ENCODE peak calls at places on chromosomes 4 and X, in seven cellular contexts. One of them, this sample, is unnamed.

GRCh38 chr4:94577136-94577535 is 125.4 kb downstream of the PDLIM5 start:
- DNase-seq in ascending aorta: no peak
- DNase-seq in Karpas-422: peak; percentile 64
- DNase-seq in gastrocnemius medialis: no peak
- DNase-seq in aorta: no peak
- DNase-seq in HCT116: no peak
- DNase-seq in testis: peak; percentile 53
- DNase-seq in this sample: no peak

GRCh38 chr4:183636923-183637322 is 22.1 kb downstream of the RWDD4 start:
- DNase-seq in ascending aorta: peak; percentile 80
- DNase-seq in Karpas-422: no peak
- DNase-seq in gastrocnemius medialis: no peak
- DNase-seq in aorta: no peak
- DNase-seq in HCT116: no peak
- DNase-seq in testis: peak; percentile 14
- DNase-seq in this sample: no peak

GRCh38 chr4:142408003-142408441 is 438.1 kb downstream of the INPP4B start:
- DNase-seq in ascending aorta: no peak
- DNase-seq in Karpas-422: no peak
- DNase-seq in gastrocnemius medialis: no peak
- DNase-seq in aorta: no peak
- DNase-seq in HCT116: no peak
- DNase-seq in testis: no peak
- DNase-seq in this sample: no peak

GRCh38 chr4:9859774-9860173 is 78.3 kb downstream of the DRD5 start:
- DNase-seq in ascending aorta: no peak
- DNase-seq in Karpas-422: no peak
- DNase-seq in gastrocnemius medialis: no peak
- DNase-seq in aorta: no peak
- DNase-seq in HCT116: no peak
- DNase-seq in testis: no peak
- DNase-seq in this sample: no peak

GRCh38 chr4:73573794-73574528 is 46.3 kb downstream of the RASSF6 start:
- DNase-seq in ascending aorta: peak; percentile 64
- DNase-seq in Karpas-422: peak; percentile 94
- DNase-seq in gastrocnemius medialis: no peak
- DNase-seq in aorta: peak; percentile 45
- DNase-seq in HCT116: peak; percentile 54
- DNase-seq in testis: peak; percentile 75
- DNase-seq in this sample: peak; percentile 37

GRCh38 chrX:53253293-53254020 is 27.9 kb downstream of the IQSEC2 start:
- DNase-seq in ascending aorta: no peak
- DNase-seq in Karpas-422: no peak
- DNase-seq in gastrocnemius medialis: no peak
- DNase-seq in aorta: peak; percentile 2
- DNase-seq in HCT116: no peak
- DNase-seq in testis: no peak
- DNase-seq in this sample: no peak

GRCh38 chr4:32499176-32499575 is 1779.0 kb downstream of the PCDH7 start:
- DNase-seq in ascending aorta: no peak
- DNase-seq in Karpas-422: no peak
- DNase-seq in gastrocnemius medialis: no peak
- DNase-seq in aorta: no peak
- DNase-seq in HCT116: no peak
- DNase-seq in testis: no peak
- DNase-seq in this sample: no peak

GRCh38 chr4:102042843-102043802 is 252.6 kb downstream of the BANK1 start:
- DNase-seq in ascending aorta: no peak
- DNase-seq in Karpas-422: no peak
- DNase-seq in gastrocnemius medialis: no peak
- DNase-seq in aorta: no peak
- DNase-seq in HCT116: no peak
- DNase-seq in testis: no peak
- DNase-seq in this sample: no peak

GRCh38 chrX:56530011-56530410 is 33.4 kb upstream of the UBQLN2 start:
- DNase-seq in ascending aorta: no peak
- DNase-seq in Karpas-422: no peak
- DNase-seq in gastrocnemius medialis: no peak
- DNase-seq in aorta: no peak
- DNase-seq in HCT116: no peak
- DNase-seq in testis: no peak
- DNase-seq in this sample: no peak

GRCh38 chr4:36026348-36026747 is 218.0 kb downstream of the ARAP2 start:
- DNase-seq in ascending aorta: no peak
- DNase-seq in Karpas-422: no peak
- DNase-seq in gastrocnemius medialis: no peak
- DNase-seq in aorta: no peak
- DNase-seq in HCT116: no peak
- DNase-seq in testis: no peak
- DNase-seq in this sample: no peak

GRCh38 chr4:7377223-7377865 is 57.4 kb downstream of the PSAPL1 start:
- DNase-seq in ascending aorta: no peak
- DNase-seq in Karpas-422: no peak
- DNase-seq in gastrocnemius medialis: no peak
- DNase-seq in aorta: peak; percentile 17
- DNase-seq in HCT116: no peak
- DNase-seq in testis: no peak
- DNase-seq in this sample: no peak

GRCh38 chrX:104659037-104659744 is 93.2 kb downstream of the IL1RAPL2 start:
- DNase-seq in ascending aorta: no peak
- DNase-seq in Karpas-422: no peak
- DNase-seq in gastrocnemius medialis: no peak
- DNase-seq in aorta: no peak
- DNase-seq in HCT116: no peak
- DNase-seq in testis: peak; percentile 67
- DNase-seq in this sample: peak; percentile 50

GRCh38 chr4:76003015-76003414 is 4.3 kb downstream of the CXCL9 start:
- DNase-seq in ascending aorta: no peak
- DNase-seq in Karpas-422: no peak
- DNase-seq in gastrocnemius medialis: peak; percentile 13
- DNase-seq in aorta: no peak
- DNase-seq in HCT116: no peak
- DNase-seq in testis: no peak
- DNase-seq in this sample: no peak

GRCh38 chrX:120260369-120260768 is 9.8 kb downstream of the ZBTB33 start:
- DNase-seq in ascending aorta: no peak
- DNase-seq in Karpas-422: no peak
- DNase-seq in gastrocnemius medialis: no peak
- DNase-seq in aorta: no peak
- DNase-seq in HCT116: no peak
- DNase-seq in testis: no peak
- DNase-seq in this sample: no peak

GRCh38 chr4:87803421-87803820 is 4.1 kb downstream of the IBSP start:
- DNase-seq in ascending aorta: no peak
- DNase-seq in Karpas-422: no peak
- DNase-seq in gastrocnemius medialis: no peak
- DNase-seq in aorta: no peak
- DNase-seq in HCT116: no peak
- DNase-seq in testis: no peak
- DNase-seq in this sample: no peak

GRCh38 chr4:52780206-52780605 is 29.0 kb upstream of the ERVMER34-1 start:
- DNase-seq in ascending aorta: no peak
- DNase-seq in Karpas-422: no peak
- DNase-seq in gastrocnemius medialis: no peak
- DNase-seq in aorta: no peak
- DNase-seq in HCT116: no peak
- DNase-seq in testis: no peak
- DNase-seq in this sample: no peak

GRCh38 chrX:24838624-24839023 is 144.9 kb downstream of the POLA1 start:
- DNase-seq in ascending aorta: no peak
- DNase-seq in Karpas-422: peak; percentile 78
- DNase-seq in gastrocnemius medialis: no peak
- DNase-seq in aorta: no peak
- DNase-seq in HCT116: no peak
- DNase-seq in testis: peak; percentile 26
- DNase-seq in this sample: no peak

GRCh38 chrX:109352121-109352556 is 129.7 kb downstream of the GUCY2F start:
- DNase-seq in ascending aorta: no peak
- DNase-seq in Karpas-422: no peak
- DNase-seq in gastrocnemius medialis: no peak
- DNase-seq in aorta: no peak
- DNase-seq in HCT116: no peak
- DNase-seq in testis: peak; percentile 14
- DNase-seq in this sample: peak; percentile 58

GRCh38 chr4:123399638-123400358 is 3.2 kb downstream of the SPRY1 start:
- DNase-seq in ascending aorta: no peak
- DNase-seq in Karpas-422: no peak
- DNase-seq in gastrocnemius medialis: no peak
- DNase-seq in aorta: no peak
- DNase-seq in HCT116: no peak
- DNase-seq in testis: peak; percentile 34
- DNase-seq in this sample: no peak

GRCh38 chr4:31020363-31020762 is 300.2 kb downstream of the PCDH7 start:
- DNase-seq in ascending aorta: no peak
- DNase-seq in Karpas-422: no peak
- DNase-seq in gastrocnemius medialis: no peak
- DNase-seq in aorta: no peak
- DNase-seq in HCT116: no peak
- DNase-seq in testis: no peak
- DNase-seq in this sample: no peak

GRCh38 chr4:182917182-182918043 is at the start of gene DCTD:
- DNase-seq in ascending aorta: peak; percentile 88
- DNase-seq in Karpas-422: peak; percentile 82
- DNase-seq in gastrocnemius medialis: peak; percentile 52
- DNase-seq in aorta: peak; percentile 93
- DNase-seq in HCT116: no peak
- DNase-seq in testis: peak; percentile 82
- DNase-seq in this sample: peak; percentile 85

GRCh38 chrX:13050151-13050550 is 5.7 kb upstream of the FAM9C start:
- DNase-seq in ascending aorta: no peak
- DNase-seq in Karpas-422: no peak
- DNase-seq in gastrocnemius medialis: no peak
- DNase-seq in aorta: no peak
- DNase-seq in HCT116: no peak
- DNase-seq in testis: no peak
- DNase-seq in this sample: no peak

GRCh38 chrX:21781525-21781924 is 23.6 kb upstream of the SMPX start:
- DNase-seq in ascending aorta: no peak
- DNase-seq in Karpas-422: no peak
- DNase-seq in gastrocnemius medialis: no peak
- DNase-seq in aorta: no peak
- DNase-seq in HCT116: no peak
- DNase-seq in testis: no peak
- DNase-seq in this sample: no peak

GRCh38 chr4:76525751-76526150 is 90.7 kb downstream of the SHROOM3 start:
- DNase-seq in ascending aorta: no peak
- DNase-seq in Karpas-422: no peak
- DNase-seq in gastrocnemius medialis: no peak
- DNase-seq in aorta: no peak
- DNase-seq in HCT116: no peak
- DNase-seq in testis: no peak
- DNase-seq in this sample: no peak

GRCh38 chr4:36921474-36922220 is 322.9 kb upstream of the NWD2 start:
- DNase-seq in ascending aorta: no peak
- DNase-seq in Karpas-422: no peak
- DNase-seq in gastrocnemius medialis: no peak
- DNase-seq in aorta: no peak
- DNase-seq in HCT116: no peak
- DNase-seq in testis: no peak
- DNase-seq in this sample: no peak

GRCh38 chr4:183348136-183348535 is 25.9 kb upstream of the CLDN24 start:
- DNase-seq in ascending aorta: no peak
- DNase-seq in Karpas-422: no peak
- DNase-seq in gastrocnemius medialis: no peak
- DNase-seq in aorta: no peak
- DNase-seq in HCT116: no peak
- DNase-seq in testis: no peak
- DNase-seq in this sample: no peak

GRCh38 chr4:113871080-113871479 is 108.4 kb downstream of the ARSJ start:
- DNase-seq in ascending aorta: no peak
- DNase-seq in Karpas-422: no peak
- DNase-seq in gastrocnemius medialis: no peak
- DNase-seq in aorta: no peak
- DNase-seq in HCT116: no peak
- DNase-seq in testis: no peak
- DNase-seq in this sample: no peak

GRCh38 chrX:113594504-113594903 is 753.9 kb upstream of the AMOT start:
- DNase-seq in ascending aorta: no peak
- DNase-seq in Karpas-422: no peak
- DNase-seq in gastrocnemius medialis: no peak
- DNase-seq in aorta: no peak
- DNase-seq in HCT116: no peak
- DNase-seq in testis: no peak
- DNase-seq in this sample: no peak

GRCh38 chrX:39268207-39268606 is 466.9 kb downstream of the MID1IP1 start:
- DNase-seq in ascending aorta: no peak
- DNase-seq in Karpas-422: no peak
- DNase-seq in gastrocnemius medialis: no peak
- DNase-seq in aorta: no peak
- DNase-seq in HCT116: no peak
- DNase-seq in testis: no peak
- DNase-seq in this sample: no peak

DNA sequence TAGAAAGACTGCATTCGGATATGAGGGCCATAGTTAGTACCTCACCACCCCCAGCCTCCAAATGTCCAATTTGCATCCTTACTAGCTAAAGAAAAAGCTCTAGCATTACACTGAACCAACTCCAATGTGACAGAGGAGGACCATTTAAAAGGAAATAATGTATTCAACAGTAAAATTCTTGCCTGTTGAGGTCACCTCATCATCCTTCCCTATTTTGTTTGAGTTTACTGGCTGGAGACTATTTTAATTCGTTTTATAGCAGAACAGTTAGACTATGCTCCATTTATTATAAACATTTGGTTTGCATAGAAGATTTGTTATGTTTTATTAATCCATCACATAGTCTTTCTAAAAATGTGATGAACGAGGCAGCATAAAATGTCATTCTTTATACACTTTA is 88.2 kb upstream of the PPARGC1A start:
- DNase-seq in ascending aorta: no peak
- DNase-seq in Karpas-422: no peak
- DNase-seq in gastrocnemius medialis: no peak
- DNase-seq in aorta: no peak
- DNase-seq in HCT116: no peak
- DNase-seq in testis: no peak
- DNase-seq in this sample: no peak
- H3K4me3 ChIP-seq in ascending aorta: no peak overlapping the region
- H3K4me3 ChIP-seq in Karpas-422: no peak overlapping the region
- H3K4me3 ChIP-seq in gastrocnemius medialis: no peak overlapping the region
- H3K4me3 ChIP-seq in aorta: no peak overlapping the region
- H3K4me3 ChIP-seq in HCT116: no peak overlapping the region
- H3K4me3 ChIP-seq in testis: no peak overlapping the region
- H3K4me3 ChIP-seq in this sample: no peak overlapping the region

GRCh38 chr4:115076691-115077090 is 36.7 kb downstream of the NDST4 start:
- DNase-seq in ascending aorta: no peak
- DNase-seq in Karpas-422: no peak
- DNase-seq in gastrocnemius medialis: no peak
- DNase-seq in aorta: no peak
- DNase-seq in HCT116: no peak
- DNase-seq in testis: no peak
- DNase-seq in this sample: no peak
- H3K27ac ChIP-seq in ascending aorta: no peak overlapping the region
- H3K27ac ChIP-seq in Karpas-422: no peak overlapping the region
- H3K27ac ChIP-seq in gastrocnemius medialis: no peak overlapping the region
- H3K27ac ChIP-seq in aorta: no peak overlapping the region
- H3K27ac ChIP-seq in HCT116: no peak overlapping the region
- H3K27ac ChIP-seq in testis: no peak overlapping the region
- H3K27ac ChIP-seq in this sample: no peak overlapping the region

GRCh38 chr4:1253831-1254230 is 4.9 kb upstream of the CTBP1 start:
- DNase-seq in ascending aorta: no peak
- DNase-seq in Karpas-422: no peak
- DNase-seq in gastrocnemius medialis: no peak
- DNase-seq in aorta: no peak
- DNase-seq in HCT116: no peak
- DNase-seq in testis: no peak
- DNase-seq in this sample: no peak
- H3K4me1 ChIP-seq in ascending aorta: peaks cover 8% of the 10 kb centered on the region
- H3K4me1 ChIP-seq in Karpas-422: peaks cover 8% of the 10 kb centered on the region
- H3K4me1 ChIP-seq in gastrocnemius medialis: peaks cover 15% of the 10 kb centered on the region
- H3K4me1 ChIP-seq in aorta: no peaks in the 10 kb centered on the region
- H3K4me1 ChIP-seq in HCT116: peaks cover 7% of the 10 kb centered on the region
- H3K4me1 ChIP-seq in testis: peaks cover 12% of the 10 kb centered on the region
- H3K4me1 ChIP-seq in this sample: no peaks in the 10 kb centered on the region

GRCh38 chr4:133146574-133147198 is 2.4 kb upstream of the PCDH10 start:
- DNase-seq in ascending aorta: peak; percentile 76
- DNase-seq in Karpas-422: no peak
- DNase-seq in gastrocnemius medialis: no peak
- DNase-seq in aorta: peak; percentile 82
- DNase-seq in HCT116: no peak
- DNase-seq in testis: peak; percentile 58
- DNase-seq in this sample: no peak
- H3K4me3 ChIP-seq in ascending aorta: peak overlapping the region; percentile 58
- H3K4me3 ChIP-seq in Karpas-422: no peak overlapping the region
- H3K4me3 ChIP-seq in gastrocnemius medialis: peak overlapping the region; percentile 13
- H3K4me3 ChIP-seq in aorta: peak overlapping the region; percentile 56
- H3K4me3 ChIP-seq in HCT116: peak overlapping the region; percentile 30
- H3K4me3 ChIP-seq in testis: peak overlapping the region; percentile 49
- H3K4me3 ChIP-seq in this sample: peak overlapping the region; percentile 8

This sample was measured in right lobe of liver.